ENCODE peak calls at places on chromosomes 7 and 10, in nine cellular contexts. One of them, this sample, is unnamed.

GRCh38 chr7:149742075-149742701 is 31.2 kb downstream of the ZNF467 start:
- DNase-seq in AG04449: no peak
- DNase-seq in fibroblast of lung: peak; percentile 36
- DNase-seq in IMR-90: peak; percentile 41
- DNase-seq in Peyer's patch: peak; percentile 58
- DNase-seq in A673: peak; percentile 74
- DNase-seq in hepatocyte: peak; percentile 75
- DNase-seq in ovary: peak; percentile 69
- DNase-seq in brain microvascular endothelial cell: peak; percentile 38
- DNase-seq in this sample: no peak

GRCh38 chr10:33143160-33143728 is 185.2 kb upstream of the ITGB1 start:
- DNase-seq in AG04449: no peak
- DNase-seq in fibroblast of lung: peak; percentile 89
- DNase-seq in IMR-90: peak; percentile 93
- DNase-seq in Peyer's patch: no peak
- DNase-seq in A673: peak; percentile 67
- DNase-seq in hepatocyte: no peak
- DNase-seq in ovary: no peak
- DNase-seq in brain microvascular endothelial cell: peak; percentile 75
- DNase-seq in this sample: no peak

GRCh38 chr7:17402628-17403278 is 104.3 kb downstream of the AHR start:
- DNase-seq in AG04449: no peak
- DNase-seq in fibroblast of lung: no peak
- DNase-seq in IMR-90: no peak
- DNase-seq in Peyer's patch: no peak
- DNase-seq in A673: no peak
- DNase-seq in hepatocyte: no peak
- DNase-seq in ovary: no peak
- DNase-seq in brain microvascular endothelial cell: no peak
- DNase-seq in this sample: no peak

GRCh38 chr10:80429521-80429966 is 21.2 kb downstream of the PRXL2A start:
- DNase-seq in AG04449: no peak
- DNase-seq in fibroblast of lung: no peak
- DNase-seq in IMR-90: no peak
- DNase-seq in Peyer's patch: no peak
- DNase-seq in A673: no peak
- DNase-seq in hepatocyte: no peak
- DNase-seq in ovary: no peak
- DNase-seq in brain microvascular endothelial cell: no peak
- DNase-seq in this sample: no peak

GRCh38 chr10:130834170-130834569 is 477.4 kb downstream of the TCERG1L start:
- DNase-seq in AG04449: no peak
- DNase-seq in fibroblast of lung: no peak
- DNase-seq in IMR-90: no peak
- DNase-seq in Peyer's patch: no peak
- DNase-seq in A673: no peak
- DNase-seq in hepatocyte: no peak
- DNase-seq in ovary: no peak
- DNase-seq in brain microvascular endothelial cell: no peak
- DNase-seq in this sample: no peak

GRCh38 chr10:125495386-125495785 is 187.6 kb downstream of the TEX36 start:
- DNase-seq in AG04449: no peak
- DNase-seq in fibroblast of lung: no peak
- DNase-seq in IMR-90: no peak
- DNase-seq in Peyer's patch: no peak
- DNase-seq in A673: no peak
- DNase-seq in hepatocyte: no peak
- DNase-seq in ovary: no peak
- DNase-seq in brain microvascular endothelial cell: no peak
- DNase-seq in this sample: no peak

GRCh38 chr7:76054129-76055120 is 6.5 kb downstream of the MDH2 start:
- DNase-seq in AG04449: no peak
- DNase-seq in fibroblast of lung: peak; percentile 29
- DNase-seq in IMR-90: peak; percentile 77
- DNase-seq in Peyer's patch: no peak
- DNase-seq in A673: no peak
- DNase-seq in hepatocyte: peak; percentile 66
- DNase-seq in ovary: no peak
- DNase-seq in brain microvascular endothelial cell: peak; percentile 32
- DNase-seq in this sample: no peak

GRCh38 chr7:47292832-47293309 is 289.0 kb downstream of the TNS3 start:
- DNase-seq in AG04449: no peak
- DNase-seq in fibroblast of lung: peak; percentile 70
- DNase-seq in IMR-90: peak; percentile 51
- DNase-seq in Peyer's patch: no peak
- DNase-seq in A673: no peak
- DNase-seq in hepatocyte: peak; percentile 49
- DNase-seq in ovary: no peak
- DNase-seq in brain microvascular endothelial cell: peak; percentile 17
- DNase-seq in this sample: no peak

GRCh38 chr7:26534649-26535482 is 243.2 kb downstream of the SNX10 start:
- DNase-seq in AG04449: no peak
- DNase-seq in fibroblast of lung: no peak
- DNase-seq in IMR-90: no peak
- DNase-seq in Peyer's patch: no peak
- DNase-seq in A673: no peak
- DNase-seq in hepatocyte: no peak
- DNase-seq in ovary: no peak
- DNase-seq in brain microvascular endothelial cell: no peak
- DNase-seq in this sample: no peak

GRCh38 chr7:104535841-104536240 is 207.4 kb downstream of the LHFPL3 start:
- DNase-seq in AG04449: no peak
- DNase-seq in fibroblast of lung: no peak
- DNase-seq in IMR-90: no peak
- DNase-seq in Peyer's patch: no peak
- DNase-seq in A673: no peak
- DNase-seq in hepatocyte: no peak
- DNase-seq in ovary: no peak
- DNase-seq in brain microvascular endothelial cell: no peak
- DNase-seq in this sample: no peak

GRCh38 chr7:3861941-3862340 is 560.9 kb downstream of the SDK1 start:
- DNase-seq in AG04449: peak; percentile 3
- DNase-seq in fibroblast of lung: peak; percentile 81
- DNase-seq in IMR-90: peak; percentile 87
- DNase-seq in Peyer's patch: no peak
- DNase-seq in A673: peak; percentile 71
- DNase-seq in hepatocyte: peak; percentile 53
- DNase-seq in ovary: peak; percentile 40
- DNase-seq in brain microvascular endothelial cell: peak; percentile 67
- DNase-seq in this sample: no peak

GRCh38 chr10:31317652-31318381 is 1.2 kb upstream of the ZEB1 start:
- DNase-seq in AG04449: no peak
- DNase-seq in fibroblast of lung: no peak
- DNase-seq in IMR-90: no peak
- DNase-seq in Peyer's patch: peak; percentile 91
- DNase-seq in A673: no peak
- DNase-seq in hepatocyte: no peak
- DNase-seq in ovary: no peak
- DNase-seq in brain microvascular endothelial cell: no peak
- DNase-seq in this sample: no peak

GRCh38 chr10:77872947-77873557 is 53.5 kb downstream of the DLG5 start:
- DNase-seq in AG04449: no peak
- DNase-seq in fibroblast of lung: no peak
- DNase-seq in IMR-90: no peak
- DNase-seq in Peyer's patch: no peak
- DNase-seq in A673: no peak
- DNase-seq in hepatocyte: no peak
- DNase-seq in ovary: no peak
- DNase-seq in brain microvascular endothelial cell: no peak
- DNase-seq in this sample: no peak

GRCh38 chr10:108180883-108181282 is 1016.4 kb upstream of the SORCS1 start:
- DNase-seq in AG04449: no peak
- DNase-seq in fibroblast of lung: peak; percentile 8
- DNase-seq in IMR-90: no peak
- DNase-seq in Peyer's patch: no peak
- DNase-seq in A673: no peak
- DNase-seq in hepatocyte: peak; percentile 24
- DNase-seq in ovary: no peak
- DNase-seq in brain microvascular endothelial cell: no peak
- DNase-seq in this sample: no peak

GRCh38 chr10:82394122-82394521 is 519.1 kb downstream of the NRG3 start:
- DNase-seq in AG04449: no peak
- DNase-seq in fibroblast of lung: no peak
- DNase-seq in IMR-90: no peak
- DNase-seq in Peyer's patch: no peak
- DNase-seq in A673: no peak
- DNase-seq in hepatocyte: no peak
- DNase-seq in ovary: no peak
- DNase-seq in brain microvascular endothelial cell: no peak
- DNase-seq in this sample: no peak

GRCh38 chr10:131886181-131886716 is 14.6 kb upstream of the PPP2R2D start:
- DNase-seq in AG04449: no peak
- DNase-seq in fibroblast of lung: no peak
- DNase-seq in IMR-90: no peak
- DNase-seq in Peyer's patch: no peak
- DNase-seq in A673: no peak
- DNase-seq in hepatocyte: no peak
- DNase-seq in ovary: no peak
- DNase-seq in brain microvascular endothelial cell: no peak
- DNase-seq in this sample: no peak

GRCh38 chr10:114489521-114490310 is 85.4 kb upstream of the AFAP1L2 start:
- DNase-seq in AG04449: no peak
- DNase-seq in fibroblast of lung: peak; percentile 15
- DNase-seq in IMR-90: no peak
- DNase-seq in Peyer's patch: no peak
- DNase-seq in A673: no peak
- DNase-seq in hepatocyte: no peak
- DNase-seq in ovary: no peak
- DNase-seq in brain microvascular endothelial cell: no peak
- DNase-seq in this sample: no peak

DNA sequence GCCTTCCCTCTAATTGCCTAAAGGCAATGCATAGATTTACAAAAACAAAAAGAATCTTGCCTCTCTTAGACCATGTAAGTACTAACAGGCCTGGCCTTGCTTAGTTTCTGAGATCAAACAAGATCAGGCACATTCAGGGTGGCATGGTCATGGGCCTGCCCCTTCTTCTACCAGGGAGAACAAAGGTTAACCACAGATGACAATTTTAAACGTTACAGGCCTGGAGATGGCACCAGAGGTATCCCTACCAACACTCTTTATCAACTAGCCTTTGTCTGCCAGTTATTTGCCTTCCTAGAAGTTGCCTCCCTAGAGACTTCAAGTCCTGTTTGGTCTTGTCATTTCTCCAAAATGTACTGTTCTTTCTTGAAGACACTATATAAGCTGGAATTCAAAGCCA is 252.6 kb downstream of the DOCK4 start:
- DNase-seq in AG04449: no peak
- DNase-seq in fibroblast of lung: no peak
- DNase-seq in IMR-90: no peak
- DNase-seq in Peyer's patch: no peak
- DNase-seq in A673: peak; percentile 69
- DNase-seq in hepatocyte: no peak
- DNase-seq in ovary: no peak
- DNase-seq in brain microvascular endothelial cell: no peak
- DNase-seq in this sample: no peak
- TF ChIP-seq CTCF in AG04449: no peak
- TF ChIP-seq CTCF in fibroblast of lung: no peak
- TF ChIP-seq CTCF in IMR-90: no peak
- TF ChIP-seq CTCF in Peyer's patch: no peak
- TF ChIP-seq CTCF in A673: peak; percentile 47
- TF ChIP-seq CTCF in hepatocyte: no peak
- TF ChIP-seq CTCF in ovary: no peak
- TF ChIP-seq CTCF in brain microvascular endothelial cell: no peak
- TF ChIP-seq CTCF in this sample: no peak

DNA sequence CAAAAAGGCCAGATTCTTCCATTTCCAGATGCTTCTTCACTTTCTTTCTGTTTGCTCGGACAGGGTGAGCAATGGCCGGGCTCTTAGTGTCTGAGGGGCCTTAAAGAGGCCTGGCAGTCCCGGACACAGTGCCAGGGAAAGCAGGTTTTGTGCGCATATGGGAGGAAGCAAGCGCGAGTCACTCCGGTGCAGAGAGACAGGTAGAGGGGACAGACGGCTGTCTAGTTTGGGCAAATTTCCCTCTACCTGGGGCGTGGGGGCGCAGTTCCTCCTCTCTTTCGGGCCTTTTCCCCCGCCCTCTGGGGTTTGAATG is 4.7 kb downstream of the NEUROD6 start:
- DNase-seq in AG04449: no peak
- DNase-seq in fibroblast of lung: no peak
- DNase-seq in IMR-90: no peak
- DNase-seq in Peyer's patch: no peak
- DNase-seq in A673: no peak
- DNase-seq in hepatocyte: no peak
- DNase-seq in ovary: no peak
- DNase-seq in brain microvascular endothelial cell: no peak
- DNase-seq in this sample: no peak
- H3K4me3 ChIP-seq in AG04449: no peak overlapping the region
- H3K4me3 ChIP-seq in fibroblast of lung: no peak overlapping the region
- H3K4me3 ChIP-seq in IMR-90: no peak overlapping the region
- H3K4me3 ChIP-seq in Peyer's patch: no peak overlapping the region
- H3K4me3 ChIP-seq in A673: no peak overlapping the region
- H3K4me3 ChIP-seq in hepatocyte: no peak overlapping the region
- H3K4me3 ChIP-seq in ovary: no peak overlapping the region
- H3K4me3 ChIP-seq in brain microvascular endothelial cell: no peak overlapping the region
- H3K4me3 ChIP-seq in this sample: no peak overlapping the region

DNA sequence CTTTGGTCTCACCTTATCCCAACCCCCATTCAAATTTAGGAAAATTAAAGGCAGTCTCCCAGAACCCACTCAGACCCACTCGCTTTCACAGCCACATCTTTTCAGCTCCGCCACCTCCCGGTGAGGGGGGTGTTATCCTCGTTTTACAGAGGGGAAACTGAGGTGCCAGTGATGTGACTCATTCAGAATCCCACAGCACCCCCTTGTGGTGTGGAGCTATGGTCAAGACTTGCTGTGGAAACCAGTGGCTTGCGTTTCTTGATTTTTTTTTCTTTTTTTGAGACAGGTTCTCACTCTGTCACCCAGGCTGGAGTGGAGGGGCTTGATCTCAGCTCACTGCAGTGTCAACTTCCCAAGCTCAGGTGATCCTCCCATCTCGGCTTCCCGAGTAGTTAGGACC is 27.6 kb downstream of the SLC35G1 start:
- DNase-seq in AG04449: no peak
- DNase-seq in fibroblast of lung: no peak
- DNase-seq in IMR-90: no peak
- DNase-seq in Peyer's patch: peak; percentile 21
- DNase-seq in A673: peak; percentile 23
- DNase-seq in hepatocyte: no peak
- DNase-seq in ovary: no peak
- DNase-seq in brain microvascular endothelial cell: no peak
- DNase-seq in this sample: no peak
- TF ChIP-seq CTCF in AG04449: no peak
- TF ChIP-seq CTCF in fibroblast of lung: peak; percentile 40
- TF ChIP-seq CTCF in IMR-90: peak; percentile 14
- TF ChIP-seq CTCF in Peyer's patch: no peak
- TF ChIP-seq CTCF in A673: peak; percentile 66
- TF ChIP-seq CTCF in hepatocyte: peak; percentile 38
- TF ChIP-seq CTCF in ovary: no peak
- TF ChIP-seq CTCF in brain microvascular endothelial cell: peak; percentile 59
- TF ChIP-seq CTCF in this sample: peak; percentile 37

DNA sequence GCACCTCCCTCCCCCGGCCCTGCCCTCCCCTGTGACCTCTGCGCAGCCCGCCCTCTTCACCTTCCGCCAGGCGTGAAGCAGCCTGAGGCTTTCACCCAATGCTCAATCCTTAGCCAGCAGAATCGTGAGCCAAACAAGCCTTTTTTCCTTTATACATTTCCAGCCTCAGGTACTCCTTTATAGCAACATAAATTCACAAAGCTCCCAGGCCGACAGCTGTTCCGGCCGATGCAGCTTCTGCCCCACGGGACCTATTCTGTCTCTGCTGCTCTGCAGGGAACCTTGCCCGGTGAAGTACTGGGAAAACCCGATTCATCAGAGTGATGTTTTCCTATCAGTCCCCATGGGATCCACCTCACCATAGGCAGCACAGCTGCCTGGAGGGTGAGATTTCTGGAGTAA is 87.4 kb downstream of the CHST15 start:
- DNase-seq in AG04449: no peak
- DNase-seq in fibroblast of lung: no peak
- DNase-seq in IMR-90: no peak
- DNase-seq in Peyer's patch: no peak
- DNase-seq in A673: peak; percentile 42
- DNase-seq in hepatocyte: no peak
- DNase-seq in ovary: peak; percentile 17
- DNase-seq in brain microvascular endothelial cell: peak; percentile 52
- DNase-seq in this sample: no peak
- H3K4me3 ChIP-seq in AG04449: no peak overlapping the region
- H3K4me3 ChIP-seq in fibroblast of lung: no peak overlapping the region
- H3K4me3 ChIP-seq in IMR-90: no peak overlapping the region
- H3K4me3 ChIP-seq in Peyer's patch: no peak overlapping the region
- H3K4me3 ChIP-seq in A673: no peak overlapping the region
- H3K4me3 ChIP-seq in hepatocyte: no peak overlapping the region
- H3K4me3 ChIP-seq in ovary: no peak overlapping the region
- H3K4me3 ChIP-seq in brain microvascular endothelial cell: no peak overlapping the region
- H3K4me3 ChIP-seq in this sample: no peak overlapping the region

This sample was measured in retinal pigment epithelial cell.